ENCODE peak calls at places on chromosomes 3 and 15, in ten cellular contexts. H is GM23248; L is tibial nerve; M is naive thymus-derived CD4-positive, alpha-beta T cell; N is mammary epithelial cell; P is Peyer's patch; S is CD8-positive, alpha-beta memory T cell; B is heart left ventricle; E is lower lobe of right lung; Z is upper lobe of left lung. F is an unnamed sample.
A peak's percentile ranks its signal among the peaks of the same experiment; 100 is the strongest.

GRCh38 chr3:8456118-8456811 is 45.4 kb upstream of the LMCD1 start:
- DNase-seq in H (peak; percentile 14), L (no peak), M (no peak), N (no peak), P (no peak), S (no peak), B (no peak), E (peak; percentile 50), Z (no peak), F (no peak)

GRCh38 chr3:172138792-172139507 is 99.6 kb downstream of the FNDC3B start:
- DNase-seq in H (peak; percentile 56), L (peak; percentile 52), M (no peak), N (peak; percentile 58), P (no peak), S (no peak), B (peak; percentile 56), E (peak; percentile 49), Z (no peak), F (no peak)

GRCh38 chr3:17355591-17355990 is 386.8 kb downstream of the TBC1D5 start:
- DNase-seq in H (peak; percentile 65), L (no peak), M (no peak), N (peak; percentile 35), P (no peak), S (no peak), B (no peak), E (no peak), Z (no peak), F (no peak)

GRCh38 chr3:2968475-2968874 is 141.7 kb downstream of the IL5RA start:
- DNase-seq in H (no peak), L (no peak), M (no peak), N (no peak), P (no peak), S (no peak), B (no peak), E (no peak), Z (no peak), F (no peak)

GRCh38 chr15:29921130-29921601 is 98.9 kb upstream of the TJP1 start:
- DNase-seq in H (no peak), L (no peak), M (no peak), N (peak; percentile 71), P (no peak), S (no peak), B (no peak), E (no peak), Z (no peak), F (no peak)

GRCh38 chr15:36953346-36953745 is 147.0 kb downstream of the MEIS2 start:
- DNase-seq in H (no peak), L (no peak), M (no peak), N (no peak), P (no peak), S (no peak), B (no peak), E (no peak), Z (no peak), F (no peak)

GRCh38 chr3:78737988-78738387 is 1029.8 kb downstream of the ROBO1 start:
- DNase-seq in H (no peak), L (no peak), M (no peak), N (peak; percentile 46), P (no peak), S (no peak), B (peak; percentile 39), E (no peak), Z (no peak), F (no peak)

GRCh38 chr15:63892794-63893441 is 59.2 kb upstream of the HERC1 start:
- DNase-seq in H (no peak), L (no peak), M (peak; percentile 83), N (no peak), P (no peak), S (peak; percentile 87), B (no peak), E (peak; percentile 53), Z (no peak), F (peak; percentile 38)

GRCh38 chr3:133274477-133274876 is 125.4 kb upstream of the BFSP2 start:
- DNase-seq in H (no peak), L (no peak), M (no peak), N (no peak), P (no peak), S (no peak), B (no peak), E (no peak), Z (no peak), F (no peak)

GRCh38 chr3:107757140-107757539 is 234.4 kb downstream of the BBX start:
- DNase-seq in H (no peak), L (no peak), M (no peak), N (no peak), P (no peak), S (no peak), B (no peak), E (no peak), Z (no peak), F (no peak)

GRCh38 chr3:110343945-110344344 is 727.7 kb upstream of the NECTIN3 start:
- DNase-seq in H (peak; percentile 69), L (no peak), M (no peak), N (no peak), P (no peak), S (no peak), B (no peak), E (no peak), Z (no peak), F (no peak)

GRCh38 chr15:23532019-23532418 is 33.5 kb upstream of the MKRN3 start:
- DNase-seq in H (peak; percentile 10), L (no peak), M (no peak), N (no peak), P (no peak), S (no peak), B (no peak), E (no peak), Z (no peak), F (no peak)
- H3K9me3 ChIP-seq in H (no peaks in the 10 kb centered on the region), L (no peaks in the 10 kb centered on the region), M (no peaks in the 10 kb centered on the region), N (peaks cover 32% of the 10 kb centered on the region), P (no peaks in the 10 kb centered on the region), S (no peaks in the 10 kb centered on the region), B (no peaks in the 10 kb centered on the region), E (no peaks in the 10 kb centered on the region), Z (no peaks in the 10 kb centered on the region), F (no peaks in the 10 kb centered on the region)

DNA sequence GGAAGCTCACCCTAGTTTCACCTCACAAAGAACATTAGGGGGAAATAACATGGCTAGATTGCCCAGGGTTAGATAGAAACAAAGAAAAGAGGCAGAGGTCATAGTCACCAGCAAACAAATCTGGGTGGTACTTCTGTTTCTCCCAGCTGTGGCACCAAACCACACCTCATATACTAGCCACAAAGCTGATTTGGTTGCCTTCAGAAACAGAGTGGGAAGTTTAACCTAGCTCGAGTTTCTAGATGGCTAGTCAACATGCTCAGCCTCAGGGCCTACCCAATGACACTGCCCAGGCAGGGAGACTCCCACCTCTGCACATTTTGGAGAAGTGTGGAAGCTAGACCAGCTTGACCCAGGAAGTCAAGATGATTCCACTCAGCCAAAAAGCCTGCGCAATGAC is 174.2 kb downstream of the GABRB3 start:
- DNase-seq in H (no peak), L (no peak), M (no peak), N (no peak), P (no peak), S (no peak), B (no peak), E (no peak), Z (no peak), F (no peak)
- H3K9me3 ChIP-seq in H (no peaks in the 10 kb centered on the region), L (no peaks in the 10 kb centered on the region), M (no peaks in the 10 kb centered on the region), N (peaks cover 32% of the 10 kb centered on the region), P (no peaks in the 10 kb centered on the region), S (no peaks in the 10 kb centered on the region), B (peaks cover 29% of the 10 kb centered on the region), E (peaks cover 19% of the 10 kb centered on the region), Z (no peaks in the 10 kb centered on the region), F (peaks cover 3% of the 10 kb centered on the region)

GRCh38 chr3:178090899-178091298 is 445.3 kb upstream of the KCNMB2 start:
- DNase-seq in H (no peak), L (no peak), M (no peak), N (no peak), P (no peak), S (no peak), B (no peak), E (no peak), Z (no peak), F (no peak)
- H3K9me3 ChIP-seq in H (no peaks in the 10 kb centered on the region), L (no peaks in the 10 kb centered on the region), M (no peaks in the 10 kb centered on the region), N (no peaks in the 10 kb centered on the region), P (no peaks in the 10 kb centered on the region), S (no peaks in the 10 kb centered on the region), B (peaks cover 15% of the 10 kb centered on the region), E (no peaks in the 10 kb centered on the region), Z (no peaks in the 10 kb centered on the region), F (no peaks in the 10 kb centered on the region)

GRCh38 chr3:11600501-11601282 is 43.0 kb downstream of the VGLL4 start:
- DNase-seq in H (peak; percentile 99), L (peak; percentile 44), M (no peak), N (peak; percentile 99), P (no peak), S (no peak), B (peak; percentile 61), E (no peak), Z (no peak), F (no peak)
- H3K9me3 ChIP-seq in H (no peaks in the 10 kb centered on the region), L (no peaks in the 10 kb centered on the region), M (no peaks in the 10 kb centered on the region), N (no peaks in the 10 kb centered on the region), P (no peaks in the 10 kb centered on the region), S (no peaks in the 10 kb centered on the region), B (no peaks in the 10 kb centered on the region), E (no peaks in the 10 kb centered on the region), Z (no peaks in the 10 kb centered on the region), F (no peaks in the 10 kb centered on the region)

DNA sequence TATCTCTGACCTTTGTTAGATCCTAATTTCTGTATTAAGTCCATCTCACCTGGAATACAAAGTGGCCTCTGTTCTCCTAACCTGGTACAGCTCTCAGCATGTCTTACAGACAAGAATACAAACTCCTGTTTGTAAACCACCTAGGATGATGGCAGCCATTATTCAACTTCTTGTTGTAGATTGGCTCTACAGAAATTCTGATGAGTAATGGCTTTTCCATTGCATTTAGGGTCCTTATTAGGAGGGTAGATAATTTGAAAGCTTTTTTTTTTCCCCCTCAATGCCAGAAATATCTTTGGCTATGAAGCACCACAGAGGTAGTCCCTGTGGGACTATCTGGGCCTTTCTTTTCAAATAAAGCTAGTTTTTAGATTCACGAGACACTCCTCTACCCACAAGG is 9.8 kb downstream of the NR2E3 start:
- DNase-seq in H (no peak), L (no peak), M (no peak), N (no peak), P (no peak), S (no peak), B (no peak), E (no peak), Z (no peak), F (no peak)
- H3K9me3 ChIP-seq in H (no peaks in the 10 kb centered on the region), L (no peaks in the 10 kb centered on the region), M (no peaks in the 10 kb centered on the region), N (peaks cover 41% of the 10 kb centered on the region), P (peaks cover 3% of the 10 kb centered on the region), S (peaks cover 5% of the 10 kb centered on the region), B (peaks cover 49% of the 10 kb centered on the region), E (peaks cover 43% of the 10 kb centered on the region), Z (peaks cover 9% of the 10 kb centered on the region), F (peaks cover 3% of the 10 kb centered on the region)

DNA sequence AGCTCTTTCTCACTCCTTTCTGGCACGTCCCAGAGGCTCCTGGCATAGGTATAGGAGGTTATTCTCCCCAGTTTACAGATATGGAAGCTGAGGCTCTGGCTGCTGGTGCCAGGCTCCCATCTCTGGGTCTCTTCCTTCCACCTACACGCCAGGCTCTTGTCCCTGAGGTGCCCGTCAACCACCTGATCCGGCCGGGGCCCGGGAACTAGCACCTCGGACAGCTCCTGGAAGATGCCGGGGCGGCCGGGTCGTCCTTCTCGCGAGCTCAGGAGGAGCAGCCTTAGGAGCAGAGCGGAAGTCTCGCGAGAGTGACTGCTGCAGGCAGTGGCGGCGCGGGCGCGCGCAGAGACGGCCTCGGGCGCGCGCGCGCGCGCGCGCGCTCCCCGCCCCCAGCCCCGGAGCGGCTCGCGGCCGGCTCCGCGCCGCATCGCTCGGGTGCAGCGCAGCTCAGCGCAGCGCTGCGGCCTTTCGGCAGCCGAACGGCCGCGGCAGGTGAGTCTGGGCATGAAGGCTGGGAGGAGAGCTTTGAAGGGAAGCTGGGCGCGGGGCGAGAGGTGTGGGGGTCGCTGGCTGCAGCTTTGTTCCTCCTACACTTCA is at the start of gene SCAMP5:
- DNase-seq in H (peak; percentile 98), L (peak; percentile 84), M (peak; percentile 91), N (peak; percentile 81), P (peak; percentile 94), S (peak; percentile 93), B (peak; percentile 92), E (peak; percentile 95), Z (peak; percentile 95), F (peak; percentile 79)
- H3K9me3 ChIP-seq in H (no peaks in the 10 kb centered on the region), L (no peaks in the 10 kb centered on the region), M (no peaks in the 10 kb centered on the region), N (no peaks in the 10 kb centered on the region), P (no peaks in the 10 kb centered on the region), S (no peaks in the 10 kb centered on the region), B (no peaks in the 10 kb centered on the region), E (no peaks in the 10 kb centered on the region), Z (no peaks in the 10 kb centered on the region), F (no peaks in the 10 kb centered on the region)